ENCODE peak calls at places on chromosomes 13 and 19, in seven cellular contexts. T, C, X, L, Y, D and H are unnamed samples.

GRCh38 chr19:40739030-40739839 is 11.0 kb downstream of the ACTMAP start:
- DNase-seq in X (no peak), C (no peak), T (no peak), Y (no peak), L (no peak), D (no peak), H (no peak)

GRCh38 chr13:113009743-113010509 is 40.9 kb downstream of the MCF2L start:
- DNase-seq in L (no peak), X (no peak), C (no peak), Y (no peak), T (peak), D (no peak), H (peak)

GRCh38 chr19:45815501-45816216 is 551 bp upstream of the RSPH6A start:
- DNase-seq in L (no peak), X (no peak), T (no peak), D (peak), C (no peak), Y (no peak), H (no peak)

GRCh38 chr13:32228330-32229041 is 86.7 kb downstream of the ZAR1L start:
- DNase-seq in T (peak), D (peak), X (no peak), L (peak), C (no peak), Y (no peak), H (peak)

GRCh38 chr13:36313047-36313969 is 15.7 kb upstream of the CCDC169 start:
- DNase-seq in D (no peak), T (no peak), X (no peak), L (peak), Y (no peak), C (no peak), H (no peak)

GRCh38 chr19:49432141-49433073 is 7.2 kb downstream of the GFY start:
- DNase-seq in D (peak), C (peak), X (no peak), T (no peak), Y (no peak), L (no peak), H (no peak)

GRCh38 chr19:18660051-18660910 is 23.2 kb upstream of the CRTC1 start:
- DNase-seq in X (no peak), Y (no peak), D (no peak), C (peak), L (no peak), T (no peak), H (peak)

GRCh38 chr13:96172066-96172465 is 82.2 kb downstream of the HS6ST3 start:
- DNase-seq in L (peak), T (no peak), X (no peak), D (no peak), C (no peak), Y (no peak), H (peak)

GRCh38 chr19:15448778-15449619 is 757 bp downstream of the WIZ start:
- DNase-seq in Y (no peak), D (peak), T (no peak), C (no peak), X (no peak), L (no peak), H (no peak)

GRCh38 chr19:39916236-39916635 is 18.2 kb downstream of the FCGBP start:
- DNase-seq in T (no peak), D (no peak), L (no peak), X (no peak), Y (no peak), C (no peak), H (no peak)

GRCh38 chr19:29479941-29480340 is 45.9 kb upstream of the VSTM2B start:
- DNase-seq in C (no peak), Y (no peak), X (no peak), L (no peak), T (no peak), D (no peak), H (no peak)

GRCh38 chr19:30028992-30029343 is 86.9 kb downstream of the URI1 start:
- DNase-seq in Y (no peak), D (no peak), T (no peak), L (no peak), C (no peak), X (no peak), H (no peak)

GRCh38 chr13:81562598-81562997 is 1221.7 kb upstream of the SPRY2 start:
- DNase-seq in C (no peak), T (no peak), L (no peak), X (no peak), Y (no peak), D (no peak), H (no peak)

GRCh38 chr13:110575322-110576069 is 14.0 kb upstream of the RAB20 start:
- DNase-seq in X (peak), C (no peak), T (peak), L (no peak), D (no peak), Y (no peak), H (no peak)

GRCh38 chr19:883661-884211 is 9.3 kb downstream of the MED16 start:
- DNase-seq in C (no peak), L (peak), Y (no peak), D (no peak), X (no peak), T (peak), H (peak)

GRCh38 chr13:43572601-43573360 is 214.0 kb downstream of the ENOX1 start:
- DNase-seq in C (no peak), Y (no peak), D (no peak), L (peak), X (no peak), T (no peak), H (peak)

GRCh38 chr19:54106716-54107115 is 4.1 kb downstream of the NDUFA3 start:
- DNase-seq in D (no peak), T (no peak), C (no peak), X (no peak), L (no peak), Y (no peak), H (no peak)

GRCh38 chr19:30159636-30160035 is 212.5 kb upstream of the ZNF536 start:
- DNase-seq in D (no peak), Y (no peak), X (no peak), C (no peak), L (no peak), T (no peak), H (no peak)

GRCh38 chr13:75803175-75803611 is 167.1 kb downstream of the LMO7 start:
- DNase-seq in T (peak), D (peak), X (no peak), L (no peak), C (peak), Y (no peak), H (no peak)

GRCh38 chr19:42113641-42114348 is 18.5 kb downstream of the POU2F2 start:
- DNase-seq in C (no peak), X (peak), L (peak), Y (no peak), D (peak), T (no peak), H (peak)

GRCh38 chr19:13155472-13156284 is 5.5 kb downstream of the IER2 start:
- DNase-seq in Y (peak), T (peak), X (peak), D (peak), L (peak), C (peak), H (peak)

GRCh38 chr13:80276371-80277289 is 64.3 kb downstream of the SPRY2 start:
- DNase-seq in C (no peak), L (peak), X (no peak), Y (no peak), T (peak), D (peak), H (no peak)

GRCh38 chr13:50616101-50616500 is 227.4 kb downstream of the DLEU7 start:
- DNase-seq in D (no peak), T (no peak), X (no peak), Y (no peak), C (no peak), L (peak), H (no peak)

GRCh38 chr19:5727453-5728050 is 7.1 kb downstream of the CATSPERD start:
- DNase-seq in X (no peak), Y (no peak), D (no peak), L (no peak), T (no peak), C (no peak), H (no peak)

GRCh38 chr13:36453518-36453917 is 21.2 kb downstream of the CCNA1 start:
- DNase-seq in T (no peak), C (no peak), L (peak), X (no peak), D (peak), Y (no peak), H (peak)

GRCh38 chr19:6677924-6678689 is 8.1 kb upstream of the TNFSF14 start:
- DNase-seq in L (no peak), D (peak), C (no peak), T (no peak), Y (no peak), X (no peak), H (no peak)

GRCh38 chr19:45883881-45884681 is 1.9 kb downstream of the IRF2BP1 start:
- DNase-seq in X (no peak), C (no peak), T (no peak), Y (no peak), L (no peak), D (no peak), H (no peak)

GRCh38 chr13:46804391-46804815 is 7.4 kb upstream of the ESD start:
- DNase-seq in C (no peak), Y (no peak), T (no peak), L (peak), D (no peak), X (no peak), H (peak)

GRCh38 chr13:37929308-37929707 is 59.7 kb upstream of the TRPC4 start:
- DNase-seq in D (no peak), Y (no peak), L (no peak), T (no peak), C (no peak), X (no peak), H (no peak)